ENCODE peak calls at places on chromosomes 7 and 10, in five cellular contexts. One of them, this sample, is unnamed.

GRCh38 chr7:68929712-68930395 is 668.4 kb upstream of the AUTS2 start:
- DNase-seq in GM23338: no peak
- DNase-seq in HCT116: no peak
- DNase-seq in tibial artery: peak; percentile 24
- DNase-seq in neural crest cell: no peak
- DNase-seq in this sample: no peak

GRCh38 chr10:62396864-62397263 is 22.7 kb downstream of the ZNF365 start:
- DNase-seq in GM23338: no peak
- DNase-seq in HCT116: no peak
- DNase-seq in tibial artery: no peak
- DNase-seq in neural crest cell: no peak
- DNase-seq in this sample: no peak

GRCh38 chr7:71131256-71131752 is 640 bp upstream of the GALNT17 start:
- DNase-seq in GM23338: peak; percentile 81
- DNase-seq in HCT116: no peak
- DNase-seq in tibial artery: peak; percentile 27
- DNase-seq in neural crest cell: peak; percentile 71
- DNase-seq in this sample: no peak

GRCh38 chr10:124672181-124672638 is 72.0 kb downstream of the FAM53B start:
- DNase-seq in GM23338: peak; percentile 29
- DNase-seq in HCT116: no peak
- DNase-seq in tibial artery: no peak
- DNase-seq in neural crest cell: no peak
- DNase-seq in this sample: no peak

GRCh38 chr7:50814166-50814565 is 31.5 kb upstream of the GRB10 start:
- DNase-seq in GM23338: peak; percentile 60
- DNase-seq in HCT116: no peak
- DNase-seq in tibial artery: no peak
- DNase-seq in neural crest cell: no peak
- DNase-seq in this sample: no peak

GRCh38 chr7:99359465-99360154 is 14.9 kb upstream of the ARPC1B start:
- DNase-seq in GM23338: peak; percentile 69
- DNase-seq in HCT116: no peak
- DNase-seq in tibial artery: no peak
- DNase-seq in neural crest cell: no peak
- DNase-seq in this sample: no peak

GRCh38 chr7:4931932-4932331 is 27.1 kb downstream of the MMD2 start:
- DNase-seq in GM23338: peak; percentile 72
- DNase-seq in HCT116: peak; percentile 26
- DNase-seq in tibial artery: no peak
- DNase-seq in neural crest cell: peak; percentile 58
- DNase-seq in this sample: no peak

GRCh38 chr7:16810573-16810972 is 5.8 kb upstream of the AGR2 start:
- DNase-seq in GM23338: no peak
- DNase-seq in HCT116: no peak
- DNase-seq in tibial artery: no peak
- DNase-seq in neural crest cell: no peak
- DNase-seq in this sample: no peak

GRCh38 chr7:38057829-38058228 is 120.2 kb upstream of the STARD3NL start:
- DNase-seq in GM23338: no peak
- DNase-seq in HCT116: no peak
- DNase-seq in tibial artery: no peak
- DNase-seq in neural crest cell: no peak
- DNase-seq in this sample: no peak

GRCh38 chr10:97327348-97328294 is 6.9 kb downstream of the FRAT2 start:
- DNase-seq in GM23338: no peak
- DNase-seq in HCT116: no peak
- DNase-seq in tibial artery: no peak
- DNase-seq in neural crest cell: no peak
- DNase-seq in this sample: no peak

GRCh38 chr7:27210441-27211083 is 10.7 kb upstream of the HOXA13 start:
- DNase-seq in GM23338: peak; percentile 92
- DNase-seq in HCT116: no peak
- DNase-seq in tibial artery: no peak
- DNase-seq in neural crest cell: peak; percentile 64
- DNase-seq in this sample: no peak

GRCh38 chr7:44282601-44283171 is 42.7 kb downstream of the CAMK2B start:
- DNase-seq in GM23338: no peak
- DNase-seq in HCT116: no peak
- DNase-seq in tibial artery: peak; percentile 18
- DNase-seq in neural crest cell: no peak
- DNase-seq in this sample: peak; percentile 9

GRCh38 chr10:24901686-24902399 is 50.6 kb downstream of the PRTFDC1 start:
- DNase-seq in GM23338: no peak
- DNase-seq in HCT116: peak; percentile 92
- DNase-seq in tibial artery: no peak
- DNase-seq in neural crest cell: no peak
- DNase-seq in this sample: no peak

GRCh38 chr7:129952164-129952652 is 552 bp downstream of the UBE2H start:
- DNase-seq in GM23338: peak; percentile 47
- DNase-seq in HCT116: no peak
- DNase-seq in tibial artery: peak; percentile 31
- DNase-seq in neural crest cell: peak; percentile 44
- DNase-seq in this sample: peak; percentile 49

GRCh38 chr7:20778063-20778721 is 8.5 kb downstream of the SP8 start:
- DNase-seq in GM23338: peak; percentile 88
- DNase-seq in HCT116: no peak
- DNase-seq in tibial artery: no peak
- DNase-seq in neural crest cell: peak; percentile 78
- DNase-seq in this sample: no peak

GRCh38 chr7:123580406-123581161 is 21.0 kb upstream of the ASB15 start:
- DNase-seq in GM23338: peak; percentile 78
- DNase-seq in HCT116: peak; percentile 35
- DNase-seq in tibial artery: no peak
- DNase-seq in neural crest cell: no peak
- DNase-seq in this sample: no peak

GRCh38 chr10:11532329-11532728 is 79.1 kb downstream of the USP6NL start:
- DNase-seq in GM23338: no peak
- DNase-seq in HCT116: no peak
- DNase-seq in tibial artery: no peak
- DNase-seq in neural crest cell: no peak
- DNase-seq in this sample: no peak

GRCh38 chr10:91190876-91191580 is 29.4 kb upstream of the PCGF5 start:
- DNase-seq in GM23338: no peak
- DNase-seq in HCT116: no peak
- DNase-seq in tibial artery: no peak
- DNase-seq in neural crest cell: no peak
- DNase-seq in this sample: peak; percentile 61

GRCh38 chr10:35564276-35564982 is 40.7 kb upstream of the GJD4 start:
- DNase-seq in GM23338: no peak
- DNase-seq in HCT116: no peak
- DNase-seq in tibial artery: peak; percentile 58
- DNase-seq in neural crest cell: no peak
- DNase-seq in this sample: peak; percentile 54

GRCh38 chr10:33238643-33239042 is 95.8 kb downstream of the NRP1 start:
- DNase-seq in GM23338: no peak
- DNase-seq in HCT116: no peak
- DNase-seq in tibial artery: no peak
- DNase-seq in neural crest cell: no peak
- DNase-seq in this sample: no peak

GRCh38 chr10:111756541-111757061 is 427.0 kb downstream of the GPAM start:
- DNase-seq in GM23338: peak; percentile 87
- DNase-seq in HCT116: peak; percentile 79
- DNase-seq in tibial artery: peak; percentile 37
- DNase-seq in neural crest cell: peak; percentile 47
- DNase-seq in this sample: no peak

GRCh38 chr7:17434841-17435692 is 136.6 kb downstream of the AHR start:
- DNase-seq in GM23338: no peak
- DNase-seq in HCT116: no peak
- DNase-seq in tibial artery: no peak
- DNase-seq in neural crest cell: no peak
- DNase-seq in this sample: no peak

GRCh38 chr7:157276731-157277562 is 59.9 kb upstream of the DNAJB6 start:
- DNase-seq in GM23338: no peak
- DNase-seq in HCT116: no peak
- DNase-seq in tibial artery: no peak
- DNase-seq in neural crest cell: no peak
- DNase-seq in this sample: no peak

GRCh38 chr7:44664756-44665461 is 58.5 kb downstream of the OGDH start:
- DNase-seq in GM23338: no peak
- DNase-seq in HCT116: no peak
- DNase-seq in tibial artery: no peak
- DNase-seq in neural crest cell: no peak
- DNase-seq in this sample: no peak

GRCh38 chr10:79372871-79373270 is 25.6 kb downstream of the PPIF start:
- DNase-seq in GM23338: no peak
- DNase-seq in HCT116: no peak
- DNase-seq in tibial artery: no peak
- DNase-seq in neural crest cell: no peak
- DNase-seq in this sample: no peak

GRCh38 chr7:107622429-107622828 is 38.2 kb upstream of the SLC26A4 start:
- DNase-seq in GM23338: no peak
- DNase-seq in HCT116: no peak
- DNase-seq in tibial artery: no peak
- DNase-seq in neural crest cell: no peak
- DNase-seq in this sample: no peak

GRCh38 chr10:79286318-79286951 is 60.8 kb upstream of the PPIF start:
- DNase-seq in GM23338: no peak
- DNase-seq in HCT116: no peak
- DNase-seq in tibial artery: peak; percentile 77
- DNase-seq in neural crest cell: no peak
- DNase-seq in this sample: peak; percentile 96

GRCh38 chr7:76372984-76373833 is 14.4 kb upstream of the YWHAG start:
- DNase-seq in GM23338: no peak
- DNase-seq in HCT116: no peak
- DNase-seq in tibial artery: no peak
- DNase-seq in neural crest cell: no peak
- DNase-seq in this sample: no peak

GRCh38 chr7:14420768-14421167 is 431.3 kb upstream of the ETV1 start:
- DNase-seq in GM23338: peak; percentile 17
- DNase-seq in HCT116: no peak
- DNase-seq in tibial artery: no peak
- DNase-seq in neural crest cell: no peak
- DNase-seq in this sample: no peak

DNA sequence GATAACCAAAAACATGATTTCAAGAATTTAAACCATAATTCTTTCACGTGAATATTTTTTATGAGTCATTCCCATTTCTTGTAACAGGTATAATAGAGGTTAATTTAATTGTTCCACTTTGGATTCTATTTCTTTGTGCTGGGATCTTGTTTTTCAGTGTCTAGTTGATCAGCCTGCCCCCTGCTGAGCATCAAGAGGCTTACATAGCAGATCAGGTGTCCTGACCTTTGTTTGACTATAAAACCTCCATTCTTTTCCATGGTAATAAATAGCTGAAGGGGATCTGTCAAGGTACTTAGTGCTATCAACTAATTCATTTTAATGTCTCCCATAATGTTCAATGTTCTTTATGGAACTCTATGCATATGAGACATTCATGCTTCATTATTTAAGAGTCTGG is 4.9 kb downstream of the COL17A1 start:
- DNase-seq in GM23338: peak; percentile 67
- DNase-seq in HCT116: peak; percentile 59
- DNase-seq in tibial artery: no peak
- DNase-seq in neural crest cell: no peak
- DNase-seq in this sample: no peak
- TF ChIP-seq CTCF in GM23338: peak; percentile 46
- TF ChIP-seq CTCF in HCT116: peak; percentile 69
- TF ChIP-seq CTCF in tibial artery: no peak
- TF ChIP-seq CTCF in neural crest cell: peak; percentile 52
- TF ChIP-seq CTCF in this sample: peak; percentile 33

GRCh38 chr7:42015413-42015698 is 221.7 kb downstream of the GLI3 start:
- DNase-seq in GM23338: no peak
- DNase-seq in HCT116: no peak
- DNase-seq in tibial artery: no peak
- DNase-seq in neural crest cell: no peak
- DNase-seq in this sample: no peak

GRCh38 chr7:42016517-42016916 is 220.5 kb downstream of the GLI3 start:
- DNase-seq in GM23338: no peak
- DNase-seq in HCT116: no peak
- DNase-seq in tibial artery: no peak
- DNase-seq in neural crest cell: no peak
- DNase-seq in this sample: no peak

GRCh38 chr7:42014625-42015412 is 222.2 kb downstream of the GLI3 start:
- DNase-seq in GM23338: peak; percentile 86
- DNase-seq in HCT116: peak; percentile 44
- DNase-seq in tibial artery: no peak
- DNase-seq in neural crest cell: peak; percentile 43
- DNase-seq in this sample: no peak

GRCh38 chr7:42010751-42011150 is 226.3 kb downstream of the GLI3 start:
- DNase-seq in GM23338: no peak
- DNase-seq in HCT116: no peak
- DNase-seq in tibial artery: no peak
- DNase-seq in neural crest cell: no peak
- DNase-seq in this sample: no peak

GRCh38 chr7:42012786-42013360 is 224.1 kb downstream of the GLI3 start:
- DNase-seq in GM23338: no peak
- DNase-seq in HCT116: no peak
- DNase-seq in tibial artery: no peak
- DNase-seq in neural crest cell: no peak
- DNase-seq in this sample: no peak
- TF ChIP-seq CTCF in GM23338: no peak
- TF ChIP-seq CTCF in HCT116: no peak
- TF ChIP-seq CTCF in tibial artery: no peak
- TF ChIP-seq CTCF in neural crest cell: no peak
- TF ChIP-seq CTCF in this sample: no peak

DNA sequence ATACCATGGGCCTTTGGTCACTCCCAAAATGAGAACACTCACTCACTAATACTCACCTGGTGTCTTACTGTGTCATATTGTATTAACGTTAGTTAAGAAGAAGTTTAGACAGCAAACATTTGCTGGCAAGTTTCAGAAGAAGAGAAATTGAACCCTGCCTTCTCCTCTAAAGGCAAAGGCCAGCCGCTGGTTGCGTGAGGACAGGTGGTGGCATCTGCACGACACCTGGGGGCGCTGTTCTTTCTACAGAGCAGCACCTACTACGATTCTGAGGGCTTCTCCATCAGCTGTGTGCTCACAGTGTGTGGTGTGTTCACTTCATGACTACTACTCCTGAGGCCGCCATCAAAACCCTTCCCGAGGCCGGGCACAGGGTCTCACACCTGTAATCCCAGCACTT is 17.9 kb upstream of the CLEC2L start:
- DNase-seq in GM23338: peak; percentile 89
- DNase-seq in HCT116: peak; percentile 15
- DNase-seq in tibial artery: no peak
- DNase-seq in neural crest cell: no peak
- DNase-seq in this sample: no peak
- TF ChIP-seq CTCF in GM23338: peak; percentile 95
- TF ChIP-seq CTCF in HCT116: peak; percentile 71
- TF ChIP-seq CTCF in tibial artery: no peak
- TF ChIP-seq CTCF in neural crest cell: peak; percentile 40
- TF ChIP-seq CTCF in this sample: no peak

GRCh38 chr7:95545666-95546065 is 50.6 kb downstream of the PDK4 start:
- DNase-seq in GM23338: no peak
- DNase-seq in HCT116: no peak
- DNase-seq in tibial artery: no peak
- DNase-seq in neural crest cell: no peak
- DNase-seq in this sample: no peak

GRCh38 chr7:95543312-95543711 is 53.0 kb downstream of the PDK4 start:
- DNase-seq in GM23338: no peak
- DNase-seq in HCT116: no peak
- DNase-seq in tibial artery: no peak
- DNase-seq in neural crest cell: no peak
- DNase-seq in this sample: no peak

GRCh38 chr7:95546647-95547046 is 49.7 kb downstream of the PDK4 start:
- DNase-seq in GM23338: peak; percentile 10
- DNase-seq in HCT116: no peak
- DNase-seq in tibial artery: no peak
- DNase-seq in neural crest cell: no peak
- DNase-seq in this sample: no peak

GRCh38 chr7:95544174-95544573 is 52.1 kb downstream of the PDK4 start:
- DNase-seq in GM23338: no peak
- DNase-seq in HCT116: no peak
- DNase-seq in tibial artery: no peak
- DNase-seq in neural crest cell: no peak
- DNase-seq in this sample: no peak

GRCh38 chr7:95545007-95545615 is 51.2 kb downstream of the PDK4 start:
- DNase-seq in GM23338: peak; percentile 62
- DNase-seq in HCT116: peak; percentile 47
- DNase-seq in tibial artery: peak; percentile 62
- DNase-seq in neural crest cell: no peak
- DNase-seq in this sample: no peak
- TF ChIP-seq CTCF in GM23338: peak; percentile 69
- TF ChIP-seq CTCF in HCT116: peak; percentile 80
- TF ChIP-seq CTCF in tibial artery: peak; percentile 67
- TF ChIP-seq CTCF in neural crest cell: peak; percentile 63
- TF ChIP-seq CTCF in this sample: peak; percentile 70

This sample was measured in CD14-positive monocyte.